ENCODE peak calls at places on chromosomes 6 and 20, in ten cellular contexts. One of them, this sample, is unnamed. For H3K4me1, the result is how much of the 10 kb centered on the place peaks cover.

GRCh38 chr20:15834857-15835256 is 738.4 kb downstream of the KIF16B start:
- DNase-seq in heart left ventricle: no peak
- DNase-seq in PC-3: peak
- DNase-seq in fibroblast of lung: no peak
- DNase-seq in mesenchymal stem cell: no peak
- DNase-seq in right lobe of liver: no peak
- DNase-seq in CD8-positive, alpha-beta T cell: no peak
- DNase-seq in SJSA1: no peak
- DNase-seq in tibial artery: no peak
- DNase-seq in OCI-LY7: no peak
- DNase-seq in this sample: no peak

GRCh38 chr6:170091639-170092579 is 199.0 kb downstream of the DLL1 start:
- DNase-seq in CD8-positive, alpha-beta T cell: no peak
- DNase-seq in mesenchymal stem cell: no peak
- DNase-seq in fibroblast of lung: no peak
- DNase-seq in OCI-LY7: no peak
- DNase-seq in right lobe of liver: peak
- DNase-seq in heart left ventricle: peak
- DNase-seq in SJSA1: no peak
- DNase-seq in tibial artery: peak
- DNase-seq in PC-3: no peak
- DNase-seq in this sample: peak

GRCh38 chr6:156595481-156595880 is 181.7 kb upstream of the ARID1B start:
- DNase-seq in CD8-positive, alpha-beta T cell: no peak
- DNase-seq in mesenchymal stem cell: no peak
- DNase-seq in heart left ventricle: no peak
- DNase-seq in fibroblast of lung: peak
- DNase-seq in SJSA1: no peak
- DNase-seq in OCI-LY7: no peak
- DNase-seq in right lobe of liver: no peak
- DNase-seq in PC-3: peak
- DNase-seq in tibial artery: no peak
- DNase-seq in this sample: no peak

GRCh38 chr6:5728726-5729434 is 277.8 kb downstream of the NRN1 start:
- DNase-seq in SJSA1: no peak
- DNase-seq in PC-3: peak
- DNase-seq in CD8-positive, alpha-beta T cell: no peak
- DNase-seq in tibial artery: no peak
- DNase-seq in OCI-LY7: peak
- DNase-seq in heart left ventricle: no peak
- DNase-seq in mesenchymal stem cell: peak
- DNase-seq in fibroblast of lung: peak
- DNase-seq in right lobe of liver: no peak
- DNase-seq in this sample: no peak

GRCh38 chr20:58751956-58752355 is 59.4 kb downstream of the NPEPL1 start:
- DNase-seq in fibroblast of lung: no peak
- DNase-seq in right lobe of liver: no peak
- DNase-seq in mesenchymal stem cell: no peak
- DNase-seq in PC-3: no peak
- DNase-seq in heart left ventricle: no peak
- DNase-seq in CD8-positive, alpha-beta T cell: no peak
- DNase-seq in OCI-LY7: no peak
- DNase-seq in SJSA1: no peak
- DNase-seq in tibial artery: no peak
- DNase-seq in this sample: no peak

GRCh38 chr6:15534970-15535369 is 127.9 kb downstream of the DTNBP1 start:
- DNase-seq in CD8-positive, alpha-beta T cell: no peak
- DNase-seq in fibroblast of lung: no peak
- DNase-seq in right lobe of liver: no peak
- DNase-seq in OCI-LY7: no peak
- DNase-seq in PC-3: no peak
- DNase-seq in mesenchymal stem cell: no peak
- DNase-seq in SJSA1: no peak
- DNase-seq in heart left ventricle: no peak
- DNase-seq in tibial artery: no peak
- DNase-seq in this sample: no peak

GRCh38 chr6:126033696-126034095 is 47.4 kb downstream of the TRMT11 start:
- DNase-seq in tibial artery: peak
- DNase-seq in SJSA1: no peak
- DNase-seq in CD8-positive, alpha-beta T cell: no peak
- DNase-seq in OCI-LY7: peak
- DNase-seq in right lobe of liver: no peak
- DNase-seq in mesenchymal stem cell: peak
- DNase-seq in fibroblast of lung: peak
- DNase-seq in heart left ventricle: no peak
- DNase-seq in PC-3: peak
- DNase-seq in this sample: no peak

GRCh38 chr20:45407067-45407745 is 883 bp upstream of the DBNDD2 start:
- DNase-seq in SJSA1: no peak
- DNase-seq in mesenchymal stem cell: peak
- DNase-seq in CD8-positive, alpha-beta T cell: no peak
- DNase-seq in fibroblast of lung: peak
- DNase-seq in OCI-LY7: no peak
- DNase-seq in right lobe of liver: no peak
- DNase-seq in heart left ventricle: peak
- DNase-seq in PC-3: no peak
- DNase-seq in tibial artery: peak
- DNase-seq in this sample: no peak

DNA sequence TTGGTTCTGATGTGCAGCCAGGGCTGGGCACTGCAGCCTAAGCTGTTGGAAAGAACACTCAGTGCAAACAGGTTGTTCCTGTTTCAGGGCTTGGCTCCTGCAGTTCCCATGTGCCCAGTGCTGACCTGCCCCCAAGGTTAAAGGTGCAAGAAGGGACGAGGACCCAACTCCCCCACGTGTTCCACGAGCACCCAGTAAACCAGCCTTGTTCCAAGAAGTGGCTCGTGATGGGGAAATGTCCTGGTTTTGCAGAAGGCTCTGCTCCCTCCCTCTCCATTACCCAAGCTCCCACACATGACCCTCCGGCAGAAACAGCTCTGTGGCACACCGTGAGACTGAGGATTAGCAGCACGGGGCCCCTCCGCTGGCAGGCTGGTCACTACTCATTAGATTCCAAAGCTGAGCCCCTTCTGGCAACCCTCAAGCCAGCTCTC is 9.4 kb downstream of the ACSS1 start:
- DNase-seq in right lobe of liver: peak
- DNase-seq in tibial artery: peak
- DNase-seq in PC-3: no peak
- DNase-seq in CD8-positive, alpha-beta T cell: no peak
- DNase-seq in OCI-LY7: no peak
- DNase-seq in heart left ventricle: no peak
- DNase-seq in mesenchymal stem cell: no peak
- DNase-seq in fibroblast of lung: no peak
- DNase-seq in SJSA1: no peak
- DNase-seq in this sample: peak
- H3K4me1 ChIP-seq in right lobe of liver: half or more
- H3K4me1 ChIP-seq in tibial artery: half or more
- H3K4me1 ChIP-seq in PC-3: under half
- H3K4me1 ChIP-seq in CD8-positive, alpha-beta T cell: under half
- H3K4me1 ChIP-seq in OCI-LY7: under half
- H3K4me1 ChIP-seq in heart left ventricle: half or more
- H3K4me1 ChIP-seq in mesenchymal stem cell: under half
- H3K4me1 ChIP-seq in fibroblast of lung: under half
- H3K4me1 ChIP-seq in SJSA1: under half
- H3K4me1 ChIP-seq in this sample: half or more

DNA sequence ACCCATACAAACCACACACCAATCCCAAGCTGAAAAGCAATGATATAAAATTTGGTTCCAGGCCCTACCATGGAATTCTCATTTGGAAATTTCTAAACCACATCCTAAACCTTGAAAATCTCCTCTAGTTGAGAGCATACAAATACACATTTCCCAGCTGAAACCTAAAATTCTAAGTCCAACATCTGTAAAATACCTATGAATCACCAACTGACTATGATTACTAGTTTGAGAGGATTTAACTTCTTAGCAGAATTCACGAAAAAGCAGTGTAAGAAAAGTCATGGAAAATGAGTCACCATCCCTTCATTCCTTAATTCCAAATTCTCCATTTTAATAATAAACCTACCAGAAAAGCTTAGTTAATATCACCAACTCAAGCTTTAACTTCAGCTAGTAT is 15.4 kb downstream of the RANBP9 start:
- DNase-seq in PC-3: peak
- DNase-seq in right lobe of liver: no peak
- DNase-seq in tibial artery: no peak
- DNase-seq in SJSA1: no peak
- DNase-seq in fibroblast of lung: peak
- DNase-seq in heart left ventricle: no peak
- DNase-seq in CD8-positive, alpha-beta T cell: no peak
- DNase-seq in mesenchymal stem cell: peak
- DNase-seq in OCI-LY7: no peak
- DNase-seq in this sample: no peak
- H3K4me3 ChIP-seq in PC-3: no peak
- H3K4me3 ChIP-seq in right lobe of liver: no peak
- H3K4me3 ChIP-seq in tibial artery: no peak
- H3K4me3 ChIP-seq in SJSA1: no peak
- H3K4me3 ChIP-seq in fibroblast of lung: no peak
- H3K4me3 ChIP-seq in heart left ventricle: no peak
- H3K4me3 ChIP-seq in CD8-positive, alpha-beta T cell: no peak
- H3K4me3 ChIP-seq in mesenchymal stem cell: peak
- H3K4me3 ChIP-seq in OCI-LY7: no peak
- H3K4me3 ChIP-seq in this sample: no peak

DNA sequence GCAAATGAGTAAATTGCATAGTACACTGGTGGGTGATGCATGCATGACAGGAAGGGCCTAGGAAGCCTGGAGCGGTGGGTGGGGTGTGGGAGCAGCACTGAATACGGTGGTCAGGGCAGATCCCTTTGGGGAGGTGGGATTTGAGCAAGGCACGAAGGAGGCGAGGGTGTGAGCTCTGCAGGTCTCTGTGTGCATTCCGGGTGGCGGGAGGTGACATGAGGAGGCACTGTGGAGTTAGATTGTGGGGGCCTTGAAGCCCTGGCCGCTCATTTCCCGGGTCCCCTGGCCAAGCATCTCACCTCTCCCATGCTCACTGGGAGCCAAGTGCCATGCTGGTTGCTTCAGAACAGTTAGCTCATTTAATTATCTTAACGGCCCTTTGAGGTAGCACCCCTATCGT is 6.2 kb upstream of the SPDEF start:
- DNase-seq in OCI-LY7: no peak
- DNase-seq in CD8-positive, alpha-beta T cell: no peak
- DNase-seq in fibroblast of lung: no peak
- DNase-seq in tibial artery: no peak
- DNase-seq in right lobe of liver: no peak
- DNase-seq in SJSA1: no peak
- DNase-seq in PC-3: no peak
- DNase-seq in heart left ventricle: no peak
- DNase-seq in mesenchymal stem cell: no peak
- DNase-seq in this sample: no peak
- H3K4me1 ChIP-seq in OCI-LY7: under half
- H3K4me1 ChIP-seq in CD8-positive, alpha-beta T cell: under half
- H3K4me1 ChIP-seq in fibroblast of lung: under half
- H3K4me1 ChIP-seq in tibial artery: under half
- H3K4me1 ChIP-seq in right lobe of liver: under half
- H3K4me1 ChIP-seq in SJSA1: under half
- H3K4me1 ChIP-seq in PC-3: under half
- H3K4me1 ChIP-seq in heart left ventricle: under half
- H3K4me1 ChIP-seq in mesenchymal stem cell: under half
- H3K4me1 ChIP-seq in this sample: under half

GRCh38 chr6:37321516-37321915 is 32.3 kb upstream of the RNF8 start:
- DNase-seq in OCI-LY7: no peak
- DNase-seq in CD8-positive, alpha-beta T cell: no peak
- DNase-seq in PC-3: no peak
- DNase-seq in mesenchymal stem cell: no peak
- DNase-seq in heart left ventricle: no peak
- DNase-seq in fibroblast of lung: no peak
- DNase-seq in right lobe of liver: no peak
- DNase-seq in tibial artery: no peak
- DNase-seq in SJSA1: no peak
- DNase-seq in this sample: no peak

GRCh38 chr6:37319856-37320255 is 33.9 kb upstream of the RNF8 start:
- DNase-seq in heart left ventricle: no peak
- DNase-seq in right lobe of liver: no peak
- DNase-seq in tibial artery: no peak
- DNase-seq in OCI-LY7: no peak
- DNase-seq in mesenchymal stem cell: no peak
- DNase-seq in PC-3: peak
- DNase-seq in SJSA1: no peak
- DNase-seq in CD8-positive, alpha-beta T cell: no peak
- DNase-seq in fibroblast of lung: peak
- DNase-seq in this sample: no peak

GRCh38 chr6:37319156-37319555 is 34.6 kb upstream of the RNF8 start:
- DNase-seq in mesenchymal stem cell: no peak
- DNase-seq in SJSA1: no peak
- DNase-seq in fibroblast of lung: peak
- DNase-seq in tibial artery: no peak
- DNase-seq in right lobe of liver: no peak
- DNase-seq in OCI-LY7: no peak
- DNase-seq in CD8-positive, alpha-beta T cell: no peak
- DNase-seq in heart left ventricle: no peak
- DNase-seq in PC-3: no peak
- DNase-seq in this sample: no peak

GRCh38 chr6:37320649-37321048 is 33.1 kb upstream of the RNF8 start:
- DNase-seq in PC-3: no peak
- DNase-seq in SJSA1: no peak
- DNase-seq in tibial artery: no peak
- DNase-seq in mesenchymal stem cell: no peak
- DNase-seq in OCI-LY7: no peak
- DNase-seq in CD8-positive, alpha-beta T cell: no peak
- DNase-seq in fibroblast of lung: no peak
- DNase-seq in right lobe of liver: no peak
- DNase-seq in heart left ventricle: no peak
- DNase-seq in this sample: no peak

GRCh38 chr6:37321101-37321500 is 32.7 kb upstream of the RNF8 start:
- DNase-seq in fibroblast of lung: no peak
- DNase-seq in OCI-LY7: no peak
- DNase-seq in CD8-positive, alpha-beta T cell: no peak
- DNase-seq in mesenchymal stem cell: no peak
- DNase-seq in PC-3: no peak
- DNase-seq in heart left ventricle: no peak
- DNase-seq in right lobe of liver: no peak
- DNase-seq in SJSA1: no peak
- DNase-seq in tibial artery: no peak
- DNase-seq in this sample: no peak
- H3K4me3 ChIP-seq in fibroblast of lung: no peak
- H3K4me3 ChIP-seq in OCI-LY7: no peak
- H3K4me3 ChIP-seq in CD8-positive, alpha-beta T cell: no peak
- H3K4me3 ChIP-seq in mesenchymal stem cell: no peak
- H3K4me3 ChIP-seq in PC-3: no peak
- H3K4me3 ChIP-seq in heart left ventricle: no peak
- H3K4me3 ChIP-seq in right lobe of liver: no peak
- H3K4me3 ChIP-seq in SJSA1: no peak
- H3K4me3 ChIP-seq in tibial artery: no peak
- H3K4me3 ChIP-seq in this sample: no peak

DNA sequence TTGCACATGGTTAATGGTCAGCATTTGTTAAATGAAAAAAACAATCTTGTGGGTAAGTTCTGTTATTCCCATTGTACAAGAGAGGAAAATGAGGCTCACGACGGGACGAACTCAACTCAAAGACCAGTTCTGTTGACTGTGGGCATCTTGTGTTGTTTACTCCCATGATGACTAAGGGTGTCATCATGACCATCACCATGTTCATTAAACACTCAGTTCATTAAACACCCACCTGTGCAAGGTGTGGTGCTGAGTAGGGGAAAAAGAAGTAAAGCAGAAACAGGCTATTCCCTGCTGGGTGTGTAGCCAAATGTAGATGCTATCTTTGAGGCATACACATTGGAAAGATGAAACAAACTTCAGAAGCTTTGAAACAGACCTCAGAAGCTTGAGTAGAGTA is 4.5 kb downstream of the CHMP4B start:
- DNase-seq in mesenchymal stem cell: no peak
- DNase-seq in CD8-positive, alpha-beta T cell: no peak
- DNase-seq in fibroblast of lung: no peak
- DNase-seq in PC-3: no peak
- DNase-seq in right lobe of liver: no peak
- DNase-seq in heart left ventricle: no peak
- DNase-seq in SJSA1: no peak
- DNase-seq in OCI-LY7: no peak
- DNase-seq in tibial artery: no peak
- DNase-seq in this sample: no peak
- H3K4me1 ChIP-seq in mesenchymal stem cell: under half
- H3K4me1 ChIP-seq in CD8-positive, alpha-beta T cell: under half
- H3K4me1 ChIP-seq in fibroblast of lung: under half
- H3K4me1 ChIP-seq in PC-3: under half
- H3K4me1 ChIP-seq in right lobe of liver: under half
- H3K4me1 ChIP-seq in heart left ventricle: half or more
- H3K4me1 ChIP-seq in SJSA1: under half
- H3K4me1 ChIP-seq in OCI-LY7: half or more
- H3K4me1 ChIP-seq in tibial artery: half or more
- H3K4me1 ChIP-seq in this sample: half or more

This sample was measured in lower lobe of right lung.